ENCODE peak calls at places on chromosomes 16 and 17, in nine cellular contexts. W, B, F, Y, Q, L, S, I and N are unnamed samples.

GRCh38 chr17:76427457-76428231 is 25.3 kb downstream of the UBE2O start:
- DNase-seq in I (no peak), F (no peak), B (no peak), W (no peak), Y (no peak), S (no peak), L (no peak), Q (no peak), N (peak)

GRCh38 chr17:78759203-78759968 is 22.7 kb downstream of the CYTH1 start:
- DNase-seq in L (peak), Y (no peak), W (no peak), S (no peak), I (no peak), F (peak), B (no peak), Q (peak), N (no peak)

GRCh38 chr17:79749156-79749815 is 18.5 kb downstream of the ENPP7 start:
- DNase-seq in L (no peak), F (no peak), Y (no peak), S (no peak), W (no peak), B (no peak), I (no peak), Q (no peak), N (peak)

GRCh38 chr17:70159980-70160379 is 9.4 kb upstream of the KCNJ2 start:
- DNase-seq in W (no peak), Q (no peak), L (no peak), I (no peak), Y (no peak), B (no peak), F (no peak), S (no peak), N (no peak)

GRCh38 chr17:28392491-28392890 is 13.5 kb downstream of the SLC46A1 start:
- DNase-seq in B (no peak), Y (no peak), S (no peak), Q (no peak), W (no peak), L (no peak), F (no peak), I (no peak), N (no peak)

GRCh38 chr17:78748048-78748729 is 33.9 kb downstream of the CYTH1 start:
- DNase-seq in B (no peak), Y (no peak), F (no peak), S (no peak), W (no peak), I (no peak), L (no peak), Q (no peak), N (no peak)

GRCh38 chr16:50021509-50021908 is 3.5 kb upstream of the CNEP1R1 start:
- DNase-seq in Y (peak), B (no peak), W (no peak), L (no peak), Q (no peak), I (peak), S (no peak), F (no peak), N (no peak)

GRCh38 chr16:85052536-85052935 is 24.9 kb downstream of the KIAA0513 start:
- DNase-seq in L (no peak), I (no peak), B (no peak), F (no peak), W (no peak), Q (no peak), S (no peak), Y (no peak), N (peak)

GRCh38 chr16:65769776-65770438 is 596.6 kb upstream of the CDH5 start:
- DNase-seq in W (no peak), B (no peak), Y (no peak), L (no peak), I (no peak), S (no peak), Q (no peak), F (no peak), N (no peak)

GRCh38 chr16:12580809-12581208 is 222.9 kb downstream of the CPPED1 start:
- DNase-seq in Y (no peak), Q (no peak), S (peak), L (no peak), B (no peak), F (no peak), I (no peak), W (no peak), N (no peak)

GRCh38 chr16:29645699-29646187 is 17.3 kb upstream of the SPN start:
- DNase-seq in W (no peak), S (peak), L (no peak), Q (no peak), B (peak), Y (peak), F (no peak), I (peak), N (no peak)

GRCh38 chr17:29709861-29710849 is 87.4 kb upstream of the CORO6 start:
- DNase-seq in I (no peak), B (no peak), S (no peak), L (no peak), W (no peak), F (no peak), Q (no peak), Y (no peak), N (no peak)